ENCODE peak calls at places on chromosomes 12 and 14, in ten cellular contexts. D is breast epithelium; G is CD8-positive, alpha-beta T cell; L is cardiac muscle cell; N is fibroblast of lung; E is heart left ventricle; V is H1; Y is heart right ventricle; B is CD4-positive, alpha-beta T cell; A is vagina. U is an unnamed sample.

GRCh38 chr12:107748472-107748871 is 12.5 kb downstream of the PRDM4 start:
- DNase-seq in D (no peak), G (no peak), L (no peak), N (peak; percentile 78), E (no peak), V (no peak), Y (no peak), B (no peak), A (no peak), U (no peak)

GRCh38 chr14:50822501-50823042 is 8.4 kb downstream of the NIN start:
- DNase-seq in D (no peak), G (no peak), L (no peak), N (no peak), E (no peak), V (no peak), Y (no peak), B (no peak), A (no peak), U (no peak)

GRCh38 chr14:104726600-104727451 is 2.8 kb downstream of the ADSS1 start:
- DNase-seq in D (no peak), G (no peak), L (no peak), N (no peak), E (no peak), V (no peak), Y (no peak), B (no peak), A (no peak), U (no peak)

GRCh38 chr12:115404761-115405470 is 720.9 kb upstream of the TBX3 start:
- DNase-seq in D (no peak), G (no peak), L (no peak), N (peak; percentile 94), E (no peak), V (no peak), Y (no peak), B (no peak), A (no peak), U (no peak)

GRCh38 chr12:124388038-124388676 is 93.3 kb downstream of the RFLNA start:
- DNase-seq in D (no peak), G (no peak), L (no peak), N (no peak), E (no peak), V (no peak), Y (no peak), B (no peak), A (no peak), U (no peak)

GRCh38 chr12:3487027-3487426 is 4.0 kb upstream of the PRMT8 start:
- DNase-seq in D (no peak), G (no peak), L (no peak), N (no peak), E (no peak), V (no peak), Y (no peak), B (no peak), A (no peak), U (no peak)

GRCh38 chr14:97712471-97712870 is 915.3 kb downstream of the VRK1 start:
- DNase-seq in D (no peak), G (no peak), L (no peak), N (no peak), E (no peak), V (no peak), Y (no peak), B (no peak), A (no peak), U (no peak)

GRCh38 chr14:74519316-74520074 is 25.9 kb downstream of the ISCA2 start:
- DNase-seq in D (no peak), G (no peak), L (no peak), N (no peak), E (peak; percentile 18), V (no peak), Y (no peak), B (no peak), A (no peak), U (no peak)

GRCh38 chr14:70442750-70443149 is 9.2 kb upstream of the ADAM21 start:
- DNase-seq in D (no peak), G (no peak), L (no peak), N (no peak), E (no peak), V (no peak), Y (no peak), B (no peak), A (no peak), U (no peak)

GRCh38 chr14:70441641-70442040 is 10.3 kb upstream of the ADAM21 start:
- DNase-seq in D (no peak), G (no peak), L (no peak), N (no peak), E (no peak), V (no peak), Y (no peak), B (no peak), A (no peak), U (no peak)

DNA sequence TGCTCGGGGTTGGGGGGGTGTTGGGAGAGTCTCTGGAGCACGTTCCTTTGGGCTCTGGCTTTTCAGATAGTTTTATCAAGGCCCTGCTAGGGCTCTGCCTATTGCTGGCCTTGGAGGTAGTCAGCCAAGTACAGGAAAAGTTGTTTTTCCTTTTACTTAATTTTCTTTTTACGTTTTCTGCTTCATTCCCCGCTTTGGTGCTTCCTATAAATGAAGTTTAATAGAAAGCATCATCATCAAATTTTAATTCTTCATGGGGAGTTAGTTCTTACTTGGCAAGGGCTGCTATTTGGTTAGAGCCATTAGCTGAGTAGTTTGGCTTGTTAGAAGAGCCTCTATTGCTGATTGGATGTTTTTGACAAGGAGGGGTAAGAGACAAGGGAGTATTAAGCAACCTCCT is 15.1 kb upstream of the ADAM21 start:
- DNase-seq in D (no peak), G (no peak), L (no peak), N (no peak), E (no peak), V (no peak), Y (no peak), B (no peak), A (no peak), U (no peak)
- H3K9me3 ChIP-seq in D (peaks cover 19% of the 10 kb centered on the region), G (no peaks in the 10 kb centered on the region), L (no peaks in the 10 kb centered on the region), N (no peaks in the 10 kb centered on the region), E (peaks cover 9% of the 10 kb centered on the region), V (peaks cover 21% of the 10 kb centered on the region), Y (peaks cover 20% of the 10 kb centered on the region), B (peaks cover 17% of the 10 kb centered on the region), A (no peaks in the 10 kb centered on the region), U (no peaks in the 10 kb centered on the region)

DNA sequence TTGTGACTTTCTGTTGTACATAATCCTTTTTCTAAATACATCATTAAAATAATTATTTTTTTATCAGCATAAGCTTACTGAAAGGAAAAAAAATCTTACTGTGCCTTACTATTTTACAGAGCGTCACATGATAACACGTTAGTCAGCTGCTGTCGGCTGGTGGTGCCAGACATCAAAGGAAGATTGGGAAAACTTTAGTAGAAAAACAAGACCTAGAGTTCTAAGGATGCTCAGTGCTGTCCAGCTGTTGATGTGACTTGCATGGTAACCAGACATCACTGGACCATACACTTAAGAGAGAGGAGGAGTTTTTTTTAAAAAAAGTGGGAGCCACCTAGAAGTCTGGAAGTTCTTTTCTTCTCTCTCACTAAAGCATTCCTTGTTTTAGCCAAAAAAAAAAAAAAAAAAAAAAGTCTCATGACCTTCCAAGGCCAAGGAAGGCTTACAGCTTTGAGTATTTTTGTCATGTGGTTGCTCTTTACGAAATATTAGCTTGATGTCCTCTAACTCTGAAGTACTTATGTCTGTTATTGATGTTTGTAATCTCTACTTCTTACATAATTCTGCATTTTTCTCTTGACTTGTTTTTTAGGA is 4.5 kb downstream of the RASSF8 start:
- DNase-seq in D (no peak), G (no peak), L (no peak), N (no peak), E (no peak), V (no peak), Y (no peak), B (no peak), A (no peak), U (no peak)
- TF ChIP-seq CTCF in D (no peak), G (no peak), L (no peak), N (no peak), E (no peak), V (no peak), Y (no peak), B (no peak), A (no peak), U (no peak)

GRCh38 chr12:120964298-120964697 is 14.0 kb upstream of the HNF1A start:
- DNase-seq in D (no peak), G (no peak), L (no peak), N (no peak), E (no peak), V (no peak), Y (no peak), B (no peak), A (no peak), U (no peak)

GRCh38 chr12:120961604-120962486 is 16.5 kb upstream of the HNF1A start:
- DNase-seq in D (no peak), G (no peak), L (no peak), N (no peak), E (peak; percentile 72), V (no peak), Y (peak; percentile 29), B (no peak), A (no peak), U (no peak)

GRCh38 chr12:120965534-120966091 is 12.7 kb upstream of the HNF1A start:
- DNase-seq in D (no peak), G (no peak), L (no peak), N (no peak), E (no peak), V (no peak), Y (no peak), B (no peak), A (no peak), U (no peak)

GRCh38 chr12:120962487-120963054 is 15.8 kb upstream of the HNF1A start:
- DNase-seq in D (no peak), G (no peak), L (no peak), N (no peak), E (no peak), V (no peak), Y (no peak), B (no peak), A (no peak), U (no peak)

DNA sequence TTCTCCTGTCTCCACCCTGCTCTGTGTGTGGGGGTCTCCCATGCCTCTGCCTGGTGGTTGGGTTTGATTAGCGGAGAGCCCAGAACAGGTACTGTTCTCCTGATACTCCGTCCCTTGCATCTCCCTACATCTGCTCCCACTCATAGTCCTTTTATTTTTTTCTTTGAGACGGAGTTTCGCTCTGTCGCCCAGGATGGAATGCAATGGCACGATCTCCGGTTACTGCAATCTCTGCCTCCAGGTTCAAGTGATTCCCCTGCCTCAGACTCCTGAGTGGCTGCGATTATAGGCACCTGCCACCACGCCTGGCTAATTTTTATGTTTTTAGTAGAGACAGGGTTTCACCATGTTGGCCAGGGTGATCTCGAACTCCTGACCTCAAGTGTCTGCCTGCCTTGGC is 13.2 kb upstream of the HNF1A start:
- DNase-seq in D (no peak), G (no peak), L (no peak), N (no peak), E (no peak), V (no peak), Y (no peak), B (no peak), A (no peak), U (no peak)
- H3K27ac ChIP-seq in D (no peak overlapping the region), G (no peak overlapping the region), L (no peak overlapping the region), N (no peak overlapping the region), E (no peak overlapping the region), V (no peak overlapping the region), Y (no peak overlapping the region), B (no peak overlapping the region), A (no peak overlapping the region), U (no peak overlapping the region)

GRCh38 chr12:133174901-133175300 is 6.4 kb upstream of the ZNF268 start:
- DNase-seq in D (no peak), G (no peak), L (no peak), N (no peak), E (no peak), V (no peak), Y (no peak), B (no peak), A (no peak), U (no peak)

GRCh38 chr12:133181238-133181959 is at the start of gene ZNF268:
- DNase-seq in D (peak; percentile 77), G (peak; percentile 78), L (peak; percentile 95), N (peak; percentile 85), E (peak; percentile 94), V (peak; percentile 91), Y (peak; percentile 95), B (peak; percentile 81), A (no peak), U (peak; percentile 92)

GRCh38 chr12:133180669-133181068 is 626 bp upstream of the ZNF268 start:
- DNase-seq in D (no peak), G (no peak), L (no peak), N (no peak), E (no peak), V (no peak), Y (no peak), B (no peak), A (no peak), U (no peak)
- H3K9me3 ChIP-seq in D (peaks cover 35% of the 10 kb centered on the region), G (peaks cover 12% of the 10 kb centered on the region), L (no peaks in the 10 kb centered on the region), N (no peaks in the 10 kb centered on the region), E (peaks cover 66% of the 10 kb centered on the region), V (peaks cover 58% of the 10 kb centered on the region), Y (peaks cover 68% of the 10 kb centered on the region), B (peaks cover 40% of the 10 kb centered on the region), A (peaks cover 3% of the 10 kb centered on the region), U (no peaks in the 10 kb centered on the region)

U was measured in left lung.